ENCODE peak calls at places on chromosomes 7 and 10, in nine cellular contexts. One of them, this sample, is unnamed.

GRCh38 chr7:1611708-1612241 is 41.9 kb upstream of the PSMG3 start:
- DNase-seq in fibroblast of mammary gland: peak
- DNase-seq in cardiac muscle cell: peak
- DNase-seq in glutamatergic neuron: peak
- DNase-seq in BJ: peak
- DNase-seq in right lobe of liver: no peak
- DNase-seq in PC-3: peak
- DNase-seq in tibial artery: no peak
- DNase-seq in HL-60: no peak
- DNase-seq in this sample: peak

GRCh38 chr10:554182-554848 is 135.2 kb downstream of the DIP2C start:
- DNase-seq in BJ: no peak
- DNase-seq in right lobe of liver: no peak
- DNase-seq in tibial artery: no peak
- DNase-seq in fibroblast of mammary gland: peak
- DNase-seq in cardiac muscle cell: peak
- DNase-seq in PC-3: peak
- DNase-seq in glutamatergic neuron: no peak
- DNase-seq in HL-60: no peak
- DNase-seq in this sample: no peak

GRCh38 chr10:68251146-68251545 is 19.2 kb upstream of the ATOH7 start:
- DNase-seq in HL-60: no peak
- DNase-seq in BJ: no peak
- DNase-seq in tibial artery: no peak
- DNase-seq in right lobe of liver: no peak
- DNase-seq in cardiac muscle cell: no peak
- DNase-seq in fibroblast of mammary gland: no peak
- DNase-seq in glutamatergic neuron: peak
- DNase-seq in PC-3: no peak
- DNase-seq in this sample: no peak

GRCh38 chr10:116737582-116738358 is 4.6 kb downstream of the HSPA12A start:
- DNase-seq in BJ: no peak
- DNase-seq in glutamatergic neuron: peak
- DNase-seq in HL-60: no peak
- DNase-seq in fibroblast of mammary gland: no peak
- DNase-seq in PC-3: no peak
- DNase-seq in tibial artery: no peak
- DNase-seq in right lobe of liver: no peak
- DNase-seq in cardiac muscle cell: no peak
- DNase-seq in this sample: no peak

GRCh38 chr7:142487124-142487523 is 229.3 kb upstream of the PRSS58 start:
- DNase-seq in BJ: no peak
- DNase-seq in tibial artery: no peak
- DNase-seq in fibroblast of mammary gland: no peak
- DNase-seq in right lobe of liver: no peak
- DNase-seq in PC-3: no peak
- DNase-seq in HL-60: no peak
- DNase-seq in cardiac muscle cell: no peak
- DNase-seq in glutamatergic neuron: no peak
- DNase-seq in this sample: no peak

GRCh38 chr7:18361756-18362155 is 133.8 kb upstream of the HDAC9 start:
- DNase-seq in fibroblast of mammary gland: peak
- DNase-seq in glutamatergic neuron: no peak
- DNase-seq in tibial artery: no peak
- DNase-seq in BJ: no peak
- DNase-seq in cardiac muscle cell: peak
- DNase-seq in PC-3: peak
- DNase-seq in right lobe of liver: no peak
- DNase-seq in HL-60: no peak
- DNase-seq in this sample: no peak

GRCh38 chr10:91409069-91409868 is 875 bp upstream of the HECTD2 start:
- DNase-seq in BJ: no peak
- DNase-seq in fibroblast of mammary gland: peak
- DNase-seq in tibial artery: peak
- DNase-seq in PC-3: peak
- DNase-seq in HL-60: no peak
- DNase-seq in right lobe of liver: peak
- DNase-seq in glutamatergic neuron: peak
- DNase-seq in cardiac muscle cell: peak
- DNase-seq in this sample: peak

GRCh38 chr7:131225619-131226101 is 102.0 kb upstream of the MKLN1 start:
- DNase-seq in glutamatergic neuron: peak
- DNase-seq in PC-3: no peak
- DNase-seq in tibial artery: no peak
- DNase-seq in fibroblast of mammary gland: peak
- DNase-seq in cardiac muscle cell: peak
- DNase-seq in BJ: no peak
- DNase-seq in HL-60: no peak
- DNase-seq in right lobe of liver: peak
- DNase-seq in this sample: peak

GRCh38 chr10:5014936-5015335 is 11.3 kb upstream of the AKR1C2 start:
- DNase-seq in tibial artery: no peak
- DNase-seq in PC-3: peak
- DNase-seq in BJ: no peak
- DNase-seq in cardiac muscle cell: peak
- DNase-seq in right lobe of liver: no peak
- DNase-seq in glutamatergic neuron: no peak
- DNase-seq in HL-60: no peak
- DNase-seq in fibroblast of mammary gland: peak
- DNase-seq in this sample: peak

GRCh38 chr10:70348228-70348850 is 34.1 kb downstream of the LRRC20 start:
- DNase-seq in fibroblast of mammary gland: peak
- DNase-seq in PC-3: peak
- DNase-seq in HL-60: no peak
- DNase-seq in cardiac muscle cell: peak
- DNase-seq in right lobe of liver: no peak
- DNase-seq in tibial artery: no peak
- DNase-seq in BJ: no peak
- DNase-seq in glutamatergic neuron: peak
- DNase-seq in this sample: peak

GRCh38 chr7:55235115-55235514 is 130.0 kb upstream of the LANCL2 start:
- DNase-seq in glutamatergic neuron: no peak
- DNase-seq in HL-60: no peak
- DNase-seq in right lobe of liver: no peak
- DNase-seq in fibroblast of mammary gland: no peak
- DNase-seq in BJ: no peak
- DNase-seq in cardiac muscle cell: no peak
- DNase-seq in tibial artery: no peak
- DNase-seq in PC-3: no peak
- DNase-seq in this sample: no peak

GRCh38 chr10:84743483-84743882 is 415.1 kb downstream of the CCSER2 start:
- DNase-seq in fibroblast of mammary gland: no peak
- DNase-seq in BJ: no peak
- DNase-seq in right lobe of liver: no peak
- DNase-seq in cardiac muscle cell: no peak
- DNase-seq in glutamatergic neuron: no peak
- DNase-seq in HL-60: no peak
- DNase-seq in tibial artery: no peak
- DNase-seq in PC-3: peak
- DNase-seq in this sample: no peak

GRCh38 chr10:101783736-101784118 is 481 bp upstream of the NPM3 start:
- DNase-seq in right lobe of liver: no peak
- DNase-seq in cardiac muscle cell: peak
- DNase-seq in BJ: no peak
- DNase-seq in HL-60: no peak
- DNase-seq in fibroblast of mammary gland: peak
- DNase-seq in glutamatergic neuron: no peak
- DNase-seq in PC-3: no peak
- DNase-seq in tibial artery: no peak
- DNase-seq in this sample: no peak

DNA sequence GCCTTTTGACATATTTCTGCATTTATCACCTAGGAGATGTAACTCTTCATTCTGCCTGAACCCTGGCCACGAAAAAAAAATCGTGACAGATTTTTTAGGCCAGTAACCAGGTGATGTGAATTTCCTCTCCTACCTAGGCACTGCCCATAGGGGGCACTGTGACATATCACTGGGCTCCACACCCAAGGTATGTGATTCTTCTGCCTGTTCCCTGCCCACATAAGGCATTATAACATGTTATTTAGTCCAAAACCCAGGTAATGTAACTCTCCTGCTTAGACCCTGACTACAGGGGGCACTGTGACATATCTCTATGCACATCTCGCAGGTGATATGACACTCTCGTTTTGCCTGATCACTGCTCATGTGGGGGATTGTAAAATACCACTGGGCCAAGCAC is 29.5 kb upstream of the ZNF107 start:
- DNase-seq in PC-3: no peak
- DNase-seq in BJ: no peak
- DNase-seq in HL-60: no peak
- DNase-seq in glutamatergic neuron: no peak
- DNase-seq in fibroblast of mammary gland: no peak
- DNase-seq in cardiac muscle cell: no peak
- DNase-seq in tibial artery: no peak
- DNase-seq in right lobe of liver: no peak
- DNase-seq in this sample: no peak
- TF ChIP-seq CTCF in PC-3: peak
- TF ChIP-seq CTCF in BJ: no peak
- TF ChIP-seq CTCF in HL-60: no peak
- TF ChIP-seq CTCF in glutamatergic neuron: peak
- TF ChIP-seq CTCF in fibroblast of mammary gland: no peak
- TF ChIP-seq CTCF in cardiac muscle cell: no peak
- TF ChIP-seq CTCF in tibial artery: no peak
- TF ChIP-seq CTCF in right lobe of liver: no peak
- TF ChIP-seq CTCF in this sample: no peak

DNA sequence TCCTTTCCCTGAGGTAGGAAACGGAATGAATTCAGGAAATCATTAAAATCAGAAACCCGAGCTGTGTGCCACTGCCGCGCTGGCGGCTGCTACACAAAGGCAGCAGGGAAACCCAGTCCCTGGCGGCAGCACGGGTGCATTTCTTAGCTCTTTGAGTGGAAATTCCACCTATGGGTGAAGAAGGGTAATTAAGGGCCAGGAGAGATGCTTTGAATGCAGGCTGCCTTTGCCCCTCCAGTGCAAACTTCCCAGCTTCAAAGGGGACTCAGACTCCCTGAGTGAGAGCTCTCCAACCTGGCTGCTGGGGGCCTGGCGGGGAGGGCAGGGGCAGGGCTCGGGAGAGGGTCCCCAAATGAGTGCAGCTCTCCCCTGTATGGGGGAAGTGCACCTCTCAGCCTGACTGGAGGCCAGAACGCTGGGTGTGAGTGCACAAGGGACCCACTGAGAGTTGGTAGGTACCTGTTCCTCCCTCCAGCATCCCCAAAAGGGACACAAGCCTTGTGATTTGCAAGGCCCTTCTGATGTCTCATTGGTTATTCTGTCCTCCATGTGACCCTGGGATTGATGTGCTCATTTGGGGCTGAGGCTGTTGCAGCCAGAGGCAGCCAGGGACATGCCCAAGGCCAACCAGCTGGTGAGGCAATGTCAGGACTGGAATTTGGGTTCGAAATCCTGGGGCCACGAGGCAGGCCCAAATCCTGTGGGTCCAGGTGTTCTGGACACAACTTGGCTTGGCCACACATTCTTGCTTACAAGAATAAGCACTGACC is 16.3 kb upstream of the ZMIZ1 start:
- DNase-seq in PC-3: peak
- DNase-seq in right lobe of liver: peak
- DNase-seq in HL-60: no peak
- DNase-seq in BJ: no peak
- DNase-seq in tibial artery: peak
- DNase-seq in glutamatergic neuron: peak
- DNase-seq in fibroblast of mammary gland: no peak
- DNase-seq in cardiac muscle cell: peak
- DNase-seq in this sample: no peak
- TF ChIP-seq CTCF in PC-3: peak
- TF ChIP-seq CTCF in right lobe of liver: no peak
- TF ChIP-seq CTCF in HL-60: peak
- TF ChIP-seq CTCF in BJ: peak
- TF ChIP-seq CTCF in tibial artery: no peak
- TF ChIP-seq CTCF in glutamatergic neuron: peak
- TF ChIP-seq CTCF in fibroblast of mammary gland: no peak
- TF ChIP-seq CTCF in cardiac muscle cell: peak
- TF ChIP-seq CTCF in this sample: no peak

GRCh38 chr7:63112764-63113712 is 885.6 kb upstream of the ZNF722 start:
- DNase-seq in tibial artery: no peak
- DNase-seq in PC-3: no peak
- DNase-seq in cardiac muscle cell: no peak
- DNase-seq in glutamatergic neuron: no peak
- DNase-seq in right lobe of liver: no peak
- DNase-seq in BJ: no peak
- DNase-seq in HL-60: no peak
- DNase-seq in fibroblast of mammary gland: no peak
- DNase-seq in this sample: no peak
- TF ChIP-seq CTCF in tibial artery: no peak
- TF ChIP-seq CTCF in PC-3: no peak
- TF ChIP-seq CTCF in cardiac muscle cell: no peak
- TF ChIP-seq CTCF in glutamatergic neuron: no peak
- TF ChIP-seq CTCF in right lobe of liver: no peak
- TF ChIP-seq CTCF in BJ: no peak
- TF ChIP-seq CTCF in HL-60: no peak
- TF ChIP-seq CTCF in fibroblast of mammary gland: no peak
- TF ChIP-seq CTCF in this sample: no peak

GRCh38 chr7:151412318-151412717 is 2.5 kb upstream of the WDR86 start:
- DNase-seq in fibroblast of mammary gland: no peak
- DNase-seq in PC-3: no peak
- DNase-seq in BJ: no peak
- DNase-seq in cardiac muscle cell: no peak
- DNase-seq in tibial artery: no peak
- DNase-seq in HL-60: no peak
- DNase-seq in right lobe of liver: no peak
- DNase-seq in glutamatergic neuron: no peak
- DNase-seq in this sample: no peak

GRCh38 chr7:151413241-151413640 is 3.4 kb upstream of the WDR86 start:
- DNase-seq in fibroblast of mammary gland: no peak
- DNase-seq in glutamatergic neuron: no peak
- DNase-seq in HL-60: no peak
- DNase-seq in cardiac muscle cell: no peak
- DNase-seq in BJ: no peak
- DNase-seq in tibial artery: no peak
- DNase-seq in right lobe of liver: no peak
- DNase-seq in PC-3: no peak
- DNase-seq in this sample: no peak

GRCh38 chr7:151409555-151410404 is at the start of gene WDR86:
- DNase-seq in PC-3: no peak
- DNase-seq in tibial artery: no peak
- DNase-seq in HL-60: no peak
- DNase-seq in fibroblast of mammary gland: no peak
- DNase-seq in cardiac muscle cell: peak
- DNase-seq in right lobe of liver: no peak
- DNase-seq in glutamatergic neuron: peak
- DNase-seq in BJ: no peak
- DNase-seq in this sample: no peak

GRCh38 chr7:151410405-151411390 is 860 bp upstream of the WDR86 start:
- DNase-seq in right lobe of liver: no peak
- DNase-seq in HL-60: no peak
- DNase-seq in fibroblast of mammary gland: no peak
- DNase-seq in BJ: no peak
- DNase-seq in tibial artery: no peak
- DNase-seq in cardiac muscle cell: peak
- DNase-seq in glutamatergic neuron: peak
- DNase-seq in PC-3: no peak
- DNase-seq in this sample: no peak

DNA sequence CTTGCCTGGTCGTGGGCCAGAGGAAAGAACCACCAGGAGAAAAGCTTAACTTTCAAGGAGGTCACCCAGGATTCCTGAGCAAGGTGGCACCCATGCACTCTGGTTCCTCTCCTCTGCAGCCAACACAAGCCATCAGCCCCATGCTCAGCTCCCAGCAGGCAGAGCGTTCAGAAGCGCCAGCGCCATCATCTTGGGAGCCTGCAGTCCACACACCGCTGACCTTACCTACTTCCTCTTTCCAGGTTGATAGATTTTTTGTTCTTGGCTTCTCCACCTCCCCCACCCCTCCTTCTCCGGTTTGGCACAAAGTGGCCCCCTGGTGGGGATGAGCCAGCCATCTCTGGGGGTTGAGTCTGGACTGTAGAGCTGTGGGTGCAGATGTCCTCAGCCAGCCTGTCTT is 1.7 kb upstream of the WDR86 start:
- DNase-seq in tibial artery: no peak
- DNase-seq in cardiac muscle cell: no peak
- DNase-seq in right lobe of liver: no peak
- DNase-seq in BJ: no peak
- DNase-seq in fibroblast of mammary gland: no peak
- DNase-seq in PC-3: no peak
- DNase-seq in glutamatergic neuron: no peak
- DNase-seq in HL-60: peak
- DNase-seq in this sample: no peak
- TF ChIP-seq CTCF in tibial artery: no peak
- TF ChIP-seq CTCF in cardiac muscle cell: no peak
- TF ChIP-seq CTCF in right lobe of liver: no peak
- TF ChIP-seq CTCF in BJ: no peak
- TF ChIP-seq CTCF in fibroblast of mammary gland: no peak
- TF ChIP-seq CTCF in PC-3: no peak
- TF ChIP-seq CTCF in glutamatergic neuron: no peak
- TF ChIP-seq CTCF in HL-60: no peak
- TF ChIP-seq CTCF in this sample: no peak